ENCODE peak calls at places on chromosomes 6 and 20, in eight cellular contexts. I is NB4, V is fibroblast of villous mesenchyme, M is heart right ventricle, B is HFF-Myc, L is IMR-90, A is AG10803, P is ovary. R is an unnamed sample.

GRCh38 chr20:41534842-41535241 is 83.3 kb downstream of the CHD6 start:
- DNase-seq in I (no peak), V (no peak), M (no peak), B (no peak), L (peak), A (no peak), P (no peak), R (no peak)

GRCh38 chr6:28648035-28648877 is 122.6 kb downstream of the GPX5 start:
- DNase-seq in I (peak), V (peak), M (peak), B (peak), L (peak), A (peak), P (peak), R (no peak)

GRCh38 chr20:59664389-59665055 is 60.2 kb downstream of the PHACTR3 start:
- DNase-seq in I (no peak), V (no peak), M (no peak), B (no peak), L (no peak), A (no peak), P (no peak), R (no peak)

GRCh38 chr20:10863337-10864060 is 189.7 kb upstream of the JAG1 start:
- DNase-seq in I (no peak), V (peak), M (peak), B (peak), L (peak), A (peak), P (no peak), R (no peak)

GRCh38 chr6:105402090-105402980 is 547 bp downstream of the PREP start:
- DNase-seq in I (peak), V (peak), M (peak), B (no peak), L (peak), A (peak), P (peak), R (no peak)

GRCh38 chr6:47536816-47537401 is 59.3 kb downstream of the CD2AP start:
- DNase-seq in I (no peak), V (no peak), M (no peak), B (no peak), L (no peak), A (no peak), P (no peak), R (no peak)

GRCh38 chr6:20540683-20541082 is 6.4 kb downstream of the CDKAL1 start:
- DNase-seq in I (no peak), V (peak), M (no peak), B (no peak), L (peak), A (peak), P (peak), R (no peak)

GRCh38 chr20:25341716-25342680 is 48.6 kb downstream of the ABHD12 start:
- DNase-seq in I (no peak), V (peak), M (no peak), B (no peak), L (peak), A (peak), P (no peak), R (no peak)

GRCh38 chr6:7085911-7086310 is 21.9 kb upstream of the RREB1 start:
- DNase-seq in I (peak), V (no peak), M (peak), B (no peak), L (no peak), A (peak), P (peak), R (no peak)

GRCh38 chr20:56626367-56627121 is 2.6 kb upstream of the TFAP2C start:
- DNase-seq in I (peak), V (peak), M (no peak), B (no peak), L (no peak), A (peak), P (no peak), R (no peak)

GRCh38 chr6:35360349-35361138 is 18.2 kb downstream of the PPARD start:
- DNase-seq in I (no peak), V (peak), M (peak), B (no peak), L (peak), A (peak), P (no peak), R (peak)

GRCh38 chr20:32482251-32483220 is 102.6 kb downstream of the NOL4L start:
- DNase-seq in I (peak), V (peak), M (peak), B (no peak), L (no peak), A (no peak), P (no peak), R (peak)

GRCh38 chr20:23019403-23019802 is 15.7 kb upstream of the SSTR4 start:
- DNase-seq in I (no peak), V (no peak), M (no peak), B (no peak), L (no peak), A (no peak), P (no peak), R (no peak)

GRCh38 chr20:15496501-15497039 is 1076.7 kb downstream of the KIF16B start:
- DNase-seq in I (no peak), V (no peak), M (no peak), B (no peak), L (no peak), A (no peak), P (no peak), R (no peak)

GRCh38 chr20:63680857-63681608 is 15.4 kb upstream of the TNFRSF6B start:
- DNase-seq in I (no peak), V (no peak), M (no peak), B (no peak), L (no peak), A (no peak), P (no peak), R (peak)

GRCh38 chr6:43658161-43658560 is 13.3 kb downstream of the RSPH9 start:
- DNase-seq in I (no peak), V (no peak), M (no peak), B (no peak), L (no peak), A (no peak), P (no peak), R (no peak)

GRCh38 chr20:4956200-4956810 is 45.0 kb downstream of the SLC23A2 start:
- DNase-seq in I (peak), V (peak), M (no peak), B (peak), L (peak), A (peak), P (no peak), R (no peak)

GRCh38 chr6:65924411-65924810 is 217.4 kb upstream of the EYS start:
- DNase-seq in I (no peak), V (no peak), M (no peak), B (no peak), L (no peak), A (no peak), P (no peak), R (no peak)

GRCh38 chr6:84685983-84686584 is 78.3 kb downstream of the TBX18 start:
- DNase-seq in I (peak), V (peak), M (no peak), B (peak), L (peak), A (no peak), P (no peak), R (no peak)

GRCh38 chr6:43089874-43090556 is 13.9 kb downstream of the PTK7 start:
- DNase-seq in I (no peak), V (no peak), M (no peak), B (no peak), L (peak), A (peak), P (no peak), R (peak)

GRCh38 chr20:6122111-6122872 is 538 bp downstream of the FERMT1 start:
- DNase-seq in I (peak), V (peak), M (no peak), B (no peak), L (peak), A (peak), P (no peak), R (no peak)

GRCh38 chr6:131362696-131363095 is 210.3 kb upstream of the ARG1 start:
- DNase-seq in I (no peak), V (no peak), M (no peak), B (no peak), L (no peak), A (no peak), P (no peak), R (no peak)

GRCh38 chr20:58229198-58229802 is 847 bp upstream of the ANKRD60 start:
- DNase-seq in I (no peak), V (no peak), M (no peak), B (no peak), L (peak), A (no peak), P (no peak), R (no peak)

GRCh38 chr6:113442040-113442439 is 415.1 kb upstream of the MARCKS start:
- DNase-seq in I (no peak), V (no peak), M (no peak), B (no peak), L (no peak), A (no peak), P (no peak), R (no peak)

GRCh38 chr6:38400101-38400500 is 239.6 kb downstream of the BTBD9 start:
- DNase-seq in I (no peak), V (no peak), M (no peak), B (no peak), L (no peak), A (no peak), P (no peak), R (no peak)

GRCh38 chr6:37221585-37222124 is 35.9 kb upstream of the TBC1D22B start:
- DNase-seq in I (no peak), V (no peak), M (no peak), B (no peak), L (no peak), A (no peak), P (no peak), R (no peak)

GRCh38 chr6:144652292-144652891 is 367.3 kb downstream of the UTRN start:
- DNase-seq in I (no peak), V (no peak), M (no peak), B (no peak), L (no peak), A (no peak), P (no peak), R (no peak)

GRCh38 chr20:21265457-21266190 is 37.5 kb upstream of the XRN2 start:
- DNase-seq in I (peak), V (no peak), M (no peak), B (no peak), L (no peak), A (no peak), P (no peak), R (no peak)

GRCh38 chr6:126039284-126039683 is 52.9 kb downstream of the TRMT11 start:
- DNase-seq in I (no peak), V (peak), M (no peak), B (no peak), L (peak), A (peak), P (no peak), R (no peak)

GRCh38 chr20:4227085-4227821 is 211.9 kb upstream of the RNF24 start:
- DNase-seq in I (peak), V (peak), M (no peak), B (no peak), L (peak), A (peak), P (no peak), R (no peak)

GRCh38 chr6:15631380-15631913 is 31.4 kb downstream of the DTNBP1 start:
- DNase-seq in I (no peak), V (no peak), M (no peak), B (peak), L (no peak), A (no peak), P (no peak), R (no peak)

GRCh38 chr6:15630202-15630601 is 32.6 kb downstream of the DTNBP1 start:
- DNase-seq in I (no peak), V (peak), M (no peak), B (no peak), L (no peak), A (no peak), P (no peak), R (no peak)

GRCh38 chr6:15628499-15629131 is 34.2 kb downstream of the DTNBP1 start:
- DNase-seq in I (peak), V (peak), M (no peak), B (peak), L (peak), A (peak), P (no peak), R (no peak)

GRCh38 chr6:15627829-15628228 is 35.0 kb downstream of the DTNBP1 start:
- DNase-seq in I (no peak), V (peak), M (no peak), B (no peak), L (no peak), A (peak), P (no peak), R (no peak)

DNA sequence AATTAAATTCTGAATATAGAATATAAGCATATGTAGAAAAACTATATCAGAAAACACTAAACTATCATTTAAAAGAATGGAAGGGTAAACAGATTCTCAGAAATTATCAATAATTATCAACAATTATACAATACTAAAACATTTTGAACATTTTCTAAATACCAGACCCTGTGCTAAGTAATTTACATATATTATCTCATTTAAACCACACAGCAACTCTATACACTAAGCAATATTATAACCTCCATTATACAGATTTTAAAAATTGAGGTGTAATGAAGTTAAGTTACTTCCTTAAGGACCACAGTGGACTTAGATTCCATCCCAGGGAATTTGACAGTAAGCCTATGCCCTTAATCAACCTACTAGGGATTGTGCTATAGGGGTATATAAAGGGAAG is 33.3 kb downstream of the DTNBP1 start:
- DNase-seq in I (no peak), V (no peak), M (no peak), B (no peak), L (no peak), A (no peak), P (no peak), R (no peak)
- H3K4me3 ChIP-seq in I (no peak), V (no peak), M (no peak), B (no peak), L (no peak), A (no peak), P (no peak), R (no peak)

GRCh38 chr6:41639556-41640371 is 1.5 kb downstream of the MDFI start:
- DNase-seq in I (no peak), V (no peak), M (no peak), B (no peak), L (no peak), A (no peak), P (no peak), R (no peak)

GRCh38 chr6:41640436-41640835 is 2.2 kb downstream of the MDFI start:
- DNase-seq in I (peak), V (no peak), M (no peak), B (no peak), L (no peak), A (no peak), P (no peak), R (peak)

GRCh38 chr6:41637179-41638001 is 878 bp upstream of the MDFI start:
- DNase-seq in I (no peak), V (no peak), M (no peak), B (no peak), L (no peak), A (no peak), P (no peak), R (no peak)

GRCh38 chr6:41638002-41638800 is at the start of gene MDFI:
- DNase-seq in I (no peak), V (no peak), M (no peak), B (no peak), L (no peak), A (no peak), P (peak), R (no peak)

GRCh38 chr6:41638801-41639555 is 710 bp downstream of the MDFI start:
- DNase-seq in I (peak), V (peak), M (no peak), B (no peak), L (no peak), A (no peak), P (peak), R (no peak)
- H3K4me3 ChIP-seq in I (no peak), V (peak), M (peak), B (no peak), L (no peak), A (no peak), P (peak), R (no peak)

GRCh38 chr20:47921306-47922279 is 136.3 kb upstream of the SULF2 start:
- DNase-seq in I (no peak), V (no peak), M (no peak), B (no peak), L (no peak), A (peak), P (no peak), R (no peak)
- H3K4me3 ChIP-seq in I (no peak), V (no peak), M (no peak), B (no peak), L (no peak), A (no peak), P (no peak), R (no peak)

GRCh38 chr6:89144358-89145041 is 1.4 kb upstream of the PM20D2 start:
- DNase-seq in I (peak), V (peak), M (no peak), B (no peak), L (no peak), A (no peak), P (no peak), R (no peak)
- H3K4me3 ChIP-seq in I (peak), V (no peak), M (no peak), B (no peak), L (no peak), A (no peak), P (no peak), R (no peak)

GRCh38 chr6:39426057-39426592 is 103.6 kb upstream of the KCNK16 start:
- DNase-seq in I (no peak), V (peak), M (no peak), B (peak), L (peak), A (peak), P (no peak), R (no peak)
- H3K4me3 ChIP-seq in I (no peak), V (no peak), M (no peak), B (no peak), L (no peak), A (no peak), P (no peak), R (no peak)

DNA sequence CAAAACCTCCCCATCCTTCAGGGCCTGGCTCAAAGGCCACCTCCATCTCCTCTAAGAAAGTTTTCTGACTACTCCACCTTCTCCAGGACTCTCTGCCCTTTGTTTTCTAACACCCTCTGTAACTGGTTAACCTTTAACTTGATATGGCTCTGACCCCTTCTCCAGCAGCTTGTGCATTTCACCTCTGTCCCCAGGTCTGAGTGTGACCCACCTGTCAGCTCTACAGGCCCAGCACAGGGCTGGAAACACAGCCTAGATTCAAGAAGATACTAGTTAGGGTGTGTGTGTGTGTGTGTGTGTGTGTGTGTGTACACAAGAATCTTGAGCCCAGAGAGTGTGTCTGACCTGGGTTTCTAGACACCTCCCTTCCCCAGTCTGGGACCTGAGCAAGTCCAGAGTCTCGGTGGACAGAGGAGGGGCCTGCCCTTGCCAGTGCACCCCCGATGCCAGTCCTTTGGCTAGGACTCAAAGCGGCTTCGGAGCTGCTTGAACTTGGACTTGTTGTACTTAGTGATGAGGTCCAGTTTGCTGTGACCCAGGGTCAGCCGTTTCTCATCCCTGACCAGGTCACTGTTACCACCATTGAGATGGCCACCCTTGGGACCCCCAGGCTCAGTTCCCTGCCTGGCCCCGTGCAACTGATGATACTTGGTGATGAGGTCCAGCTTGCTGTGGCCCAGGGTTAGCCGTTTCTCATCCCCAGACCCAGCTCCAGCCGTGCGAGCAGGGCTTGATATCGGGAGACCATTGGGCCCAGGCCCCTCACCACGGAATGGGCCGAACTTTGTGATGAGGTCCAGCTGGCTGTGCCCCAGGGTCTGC is 1.7 kb upstream of the EIF6 start:
- DNase-seq in I (no peak), V (no peak), M (no peak), B (no peak), L (no peak), A (no peak), P (no peak), R (peak)
- H3K4me3 ChIP-seq in I (no peak), V (no peak), M (no peak), B (no peak), L (no peak), A (no peak), P (no peak), R (no peak)

GRCh38 chr6:63963756-63964315 is 328.2 kb downstream of the PHF3 start:
- DNase-seq in I (no peak), V (peak), M (no peak), B (no peak), L (no peak), A (no peak), P (no peak), R (no peak)
- H3K4me3 ChIP-seq in I (no peak), V (no peak), M (no peak), B (no peak), L (no peak), A (no peak), P (no peak), R (no peak)